ENCODE peak calls at places on chromosomes 7 and 10, in five cellular contexts. P is stimulated activated effector memory CD8-positive, alpha-beta T cell treated with anti-CD3 and anti-CD28 coated beads, Interleukin-12 subunit alpha, Interleukin-12 subunit beta, amount 100 ng/mL, for 72 hours; S is A549; X is DMS 273 treated with DMSO at 0.1 percent for 48 hours; H is skeletal muscle cell. J is an unnamed sample.

GRCh38 chr10:126270116-126270515 is 118.2 kb downstream of the ADAM12 start:
- DNase-seq in S (no peak), H (peak; percentile 83), P (no peak), X (no peak), J (no peak)

GRCh38 chr7:46210467-46210866 is 289.4 kb upstream of the IGFBP3 start:
- DNase-seq in S (no peak), H (no peak), X (no peak), P (no peak), J (no peak)

GRCh38 chr10:124348801-124349200 is 69.9 kb downstream of the OAT start:
- DNase-seq in S (no peak), H (no peak), P (no peak), X (no peak), J (no peak)

GRCh38 chr7:13067036-13067435 is 379.6 kb downstream of the ARL4A start:
- DNase-seq in P (no peak), X (no peak), S (no peak), H (no peak), J (no peak)

GRCh38 chr10:84181631-84182030 is 8.0 kb downstream of the GPR15LG start:
- DNase-seq in P (no peak), X (no peak), H (no peak), S (no peak), J (no peak)

GRCh38 chr7:24956021-24956420 is 24.0 kb downstream of the OSBPL3 start:
- DNase-seq in P (no peak), H (no peak), X (no peak), S (no peak), J (no peak)

GRCh38 chr7:98641646-98642489 is 24.8 kb downstream of the NPTX2 start:
- DNase-seq in S (no peak), P (no peak), X (no peak), H (no peak), J (peak; percentile 48)

GRCh38 chr7:95335093-95335492 is 10.8 kb upstream of the PON1 start:
- DNase-seq in X (no peak), H (peak; percentile 57), P (no peak), S (no peak), J (no peak)

GRCh38 chr10:17233534-17233933 is 5.5 kb downstream of the VIM start:
- DNase-seq in P (no peak), H (no peak), X (no peak), S (no peak), J (no peak)

GRCh38 chr10:117168135-117168674 is 29.1 kb upstream of the KCNK18 start:
- DNase-seq in H (no peak), P (peak; percentile 83), S (peak; percentile 92), X (no peak), J (peak; percentile 88)

GRCh38 chr10:37957841-37958240 is 18.6 kb downstream of the ZNF25 start:
- DNase-seq in P (no peak), H (no peak), X (no peak), S (no peak), J (no peak)

GRCh38 chr7:155862516-155863257 is 50.4 kb upstream of the SHH start:
- DNase-seq in P (no peak), S (peak; percentile 18), H (no peak), X (no peak), J (no peak)

GRCh38 chr10:77228559-77228958 is 409.0 kb downstream of the KCNMA1 start:
- DNase-seq in P (no peak), H (no peak), S (no peak), X (no peak), J (no peak)

GRCh38 chr10:18723801-18724200 is 64.6 kb downstream of the ARL5B start:
- DNase-seq in X (no peak), H (no peak), S (no peak), P (no peak), J (no peak)

GRCh38 chr7:80218723-80219122 is 84.1 kb downstream of the GNAI1 start:
- DNase-seq in S (peak; percentile 40), H (peak; percentile 61), P (no peak), X (no peak), J (no peak)

GRCh38 chr7:12490105-12490688 is 80.3 kb upstream of the SCIN start:
- DNase-seq in H (no peak), P (no peak), X (peak; percentile 22), S (peak; percentile 33), J (no peak)

GRCh38 chr10:128009768-128010167 is 102.9 kb downstream of the PTPRE start:
- DNase-seq in S (no peak), X (no peak), H (no peak), P (no peak), J (no peak)

GRCh38 chr7:7536396-7537019 is 835 bp upstream of the COL28A1 start:
- DNase-seq in H (no peak), X (no peak), S (no peak), P (no peak), J (no peak)

GRCh38 chr7:142669074-142669654 is 80.1 kb upstream of the PRSS1 start:
- DNase-seq in X (no peak), P (no peak), H (peak; percentile 8), S (peak; percentile 1), J (no peak)

GRCh38 chr10:22742678-22743077 is 28.3 kb upstream of the PIP4K2A start:
- DNase-seq in P (no peak), S (no peak), H (no peak), X (no peak), J (no peak)

GRCh38 chr10:60955957-60956425 is 12.0 kb upstream of the RHOBTB1 start:
- DNase-seq in S (peak; percentile 10), P (no peak), H (no peak), X (no peak), J (no peak)

GRCh38 chr7:151087247-151088018 is 1.2 kb downstream of the AGAP3 start:
- DNase-seq in P (peak; percentile 76), S (no peak), H (no peak), X (peak; percentile 88), J (no peak)

GRCh38 chr10:132247943-132248342 is 59.8 kb downstream of the STK32C start:
- DNase-seq in X (peak; percentile 24), P (no peak), H (no peak), S (no peak), J (no peak)

GRCh38 chr7:100575206-100575631 is 1.5 kb upstream of the SAP25 start:
- DNase-seq in X (no peak), H (no peak), S (no peak), P (no peak), J (no peak)

J was measured in GM12892.